ENCODE peak calls at places on chromosome 2, in nine cellular contexts. One of them, this sample, is unnamed.

GRCh38 chr2:17752892-17753802 is 463 bp downstream of the SMC6 start:
- DNase-seq in foreskin fibroblast: no peak
- DNase-seq in PC-3: peak
- DNase-seq in activated effector memory CD4-positive, alpha-beta T cell treated with anti-CD3 and anti-CD28 coated beads, Interleukin-2, amount 50 U/mL, for 16 hours: peak
- DNase-seq in small intestine: peak
- DNase-seq in posterior vena cava: no peak
- DNase-seq in stimulated activated CD8-positive, alpha-beta memory T cell treated with anti-CD3 and anti-CD28 coated beads, Interleukin-15, amount 100 ng/mL, for 24 hours: no peak
- DNase-seq in HS-27A: no peak
- DNase-seq in GM13976: peak
- DNase-seq in this sample: peak

GRCh38 chr2:143946436-143947385 is 573.2 kb downstream of the ZEB2 start:
- DNase-seq in small intestine: no peak
- DNase-seq in GM13976: no peak
- DNase-seq in stimulated activated CD8-positive, alpha-beta memory T cell treated with anti-CD3 and anti-CD28 coated beads, Interleukin-15, amount 100 ng/mL, for 24 hours: no peak
- DNase-seq in PC-3: no peak
- DNase-seq in foreskin fibroblast: peak
- DNase-seq in HS-27A: no peak
- DNase-seq in activated effector memory CD4-positive, alpha-beta T cell treated with anti-CD3 and anti-CD28 coated beads, Interleukin-2, amount 50 U/mL, for 16 hours: no peak
- DNase-seq in posterior vena cava: no peak
- DNase-seq in this sample: peak

GRCh38 chr2:60581461-60582282 is 28.2 kb upstream of the BCL11A start:
- DNase-seq in GM13976: peak
- DNase-seq in foreskin fibroblast: peak
- DNase-seq in stimulated activated CD8-positive, alpha-beta memory T cell treated with anti-CD3 and anti-CD28 coated beads, Interleukin-15, amount 100 ng/mL, for 24 hours: peak
- DNase-seq in activated effector memory CD4-positive, alpha-beta T cell treated with anti-CD3 and anti-CD28 coated beads, Interleukin-2, amount 50 U/mL, for 16 hours: peak
- DNase-seq in PC-3: peak
- DNase-seq in HS-27A: no peak
- DNase-seq in small intestine: peak
- DNase-seq in posterior vena cava: peak
- DNase-seq in this sample: peak

GRCh38 chr2:186101603-186102002 is 363.0 kb downstream of the FSIP2 start:
- DNase-seq in PC-3: no peak
- DNase-seq in small intestine: peak
- DNase-seq in foreskin fibroblast: no peak
- DNase-seq in activated effector memory CD4-positive, alpha-beta T cell treated with anti-CD3 and anti-CD28 coated beads, Interleukin-2, amount 50 U/mL, for 16 hours: no peak
- DNase-seq in HS-27A: no peak
- DNase-seq in GM13976: no peak
- DNase-seq in stimulated activated CD8-positive, alpha-beta memory T cell treated with anti-CD3 and anti-CD28 coated beads, Interleukin-15, amount 100 ng/mL, for 24 hours: no peak
- DNase-seq in posterior vena cava: no peak
- DNase-seq in this sample: no peak

GRCh38 chr2:44275915-44276279 is 617 bp downstream of the SLC3A1 start:
- DNase-seq in GM13976: no peak
- DNase-seq in posterior vena cava: no peak
- DNase-seq in foreskin fibroblast: peak
- DNase-seq in stimulated activated CD8-positive, alpha-beta memory T cell treated with anti-CD3 and anti-CD28 coated beads, Interleukin-15, amount 100 ng/mL, for 24 hours: no peak
- DNase-seq in activated effector memory CD4-positive, alpha-beta T cell treated with anti-CD3 and anti-CD28 coated beads, Interleukin-2, amount 50 U/mL, for 16 hours: no peak
- DNase-seq in small intestine: peak
- DNase-seq in HS-27A: no peak
- DNase-seq in PC-3: peak
- DNase-seq in this sample: no peak

GRCh38 chr2:227413371-227413770 is 25.6 kb upstream of the SCYGR1 start:
- DNase-seq in posterior vena cava: no peak
- DNase-seq in foreskin fibroblast: no peak
- DNase-seq in activated effector memory CD4-positive, alpha-beta T cell treated with anti-CD3 and anti-CD28 coated beads, Interleukin-2, amount 50 U/mL, for 16 hours: no peak
- DNase-seq in stimulated activated CD8-positive, alpha-beta memory T cell treated with anti-CD3 and anti-CD28 coated beads, Interleukin-15, amount 100 ng/mL, for 24 hours: no peak
- DNase-seq in PC-3: no peak
- DNase-seq in small intestine: no peak
- DNase-seq in HS-27A: no peak
- DNase-seq in GM13976: no peak
- DNase-seq in this sample: no peak

GRCh38 chr2:85949280-85949679 is 60.5 kb upstream of the ST3GAL5 start:
- DNase-seq in stimulated activated CD8-positive, alpha-beta memory T cell treated with anti-CD3 and anti-CD28 coated beads, Interleukin-15, amount 100 ng/mL, for 24 hours: no peak
- DNase-seq in small intestine: no peak
- DNase-seq in activated effector memory CD4-positive, alpha-beta T cell treated with anti-CD3 and anti-CD28 coated beads, Interleukin-2, amount 50 U/mL, for 16 hours: no peak
- DNase-seq in GM13976: no peak
- DNase-seq in PC-3: no peak
- DNase-seq in foreskin fibroblast: no peak
- DNase-seq in posterior vena cava: no peak
- DNase-seq in HS-27A: no peak
- DNase-seq in this sample: no peak

GRCh38 chr2:126796931-126797621 is 101.6 kb upstream of the TEX51 start:
- DNase-seq in HS-27A: no peak
- DNase-seq in activated effector memory CD4-positive, alpha-beta T cell treated with anti-CD3 and anti-CD28 coated beads, Interleukin-2, amount 50 U/mL, for 16 hours: no peak
- DNase-seq in small intestine: no peak
- DNase-seq in GM13976: no peak
- DNase-seq in PC-3: no peak
- DNase-seq in stimulated activated CD8-positive, alpha-beta memory T cell treated with anti-CD3 and anti-CD28 coated beads, Interleukin-15, amount 100 ng/mL, for 24 hours: no peak
- DNase-seq in posterior vena cava: peak
- DNase-seq in foreskin fibroblast: no peak
- DNase-seq in this sample: no peak

GRCh38 chr2:62660582-62661262 is 44.8 kb upstream of the EHBP1 start:
- DNase-seq in stimulated activated CD8-positive, alpha-beta memory T cell treated with anti-CD3 and anti-CD28 coated beads, Interleukin-15, amount 100 ng/mL, for 24 hours: no peak
- DNase-seq in activated effector memory CD4-positive, alpha-beta T cell treated with anti-CD3 and anti-CD28 coated beads, Interleukin-2, amount 50 U/mL, for 16 hours: no peak
- DNase-seq in foreskin fibroblast: peak
- DNase-seq in GM13976: no peak
- DNase-seq in PC-3: peak
- DNase-seq in HS-27A: peak
- DNase-seq in posterior vena cava: no peak
- DNase-seq in small intestine: no peak
- DNase-seq in this sample: no peak

GRCh38 chr2:170969872-170970271 is 40.8 kb downstream of the GORASP2 start:
- DNase-seq in GM13976: no peak
- DNase-seq in HS-27A: no peak
- DNase-seq in activated effector memory CD4-positive, alpha-beta T cell treated with anti-CD3 and anti-CD28 coated beads, Interleukin-2, amount 50 U/mL, for 16 hours: no peak
- DNase-seq in PC-3: no peak
- DNase-seq in small intestine: no peak
- DNase-seq in foreskin fibroblast: no peak
- DNase-seq in posterior vena cava: no peak
- DNase-seq in stimulated activated CD8-positive, alpha-beta memory T cell treated with anti-CD3 and anti-CD28 coated beads, Interleukin-15, amount 100 ng/mL, for 24 hours: no peak
- DNase-seq in this sample: peak

GRCh38 chr2:151056870-151057269 is 204.8 kb downstream of the RBM43 start:
- DNase-seq in posterior vena cava: no peak
- DNase-seq in HS-27A: no peak
- DNase-seq in activated effector memory CD4-positive, alpha-beta T cell treated with anti-CD3 and anti-CD28 coated beads, Interleukin-2, amount 50 U/mL, for 16 hours: no peak
- DNase-seq in foreskin fibroblast: no peak
- DNase-seq in small intestine: no peak
- DNase-seq in GM13976: no peak
- DNase-seq in PC-3: peak
- DNase-seq in stimulated activated CD8-positive, alpha-beta memory T cell treated with anti-CD3 and anti-CD28 coated beads, Interleukin-15, amount 100 ng/mL, for 24 hours: no peak
- DNase-seq in this sample: no peak

GRCh38 chr2:136025057-136025973 is 39.9 kb upstream of the DARS1 start:
- DNase-seq in posterior vena cava: no peak
- DNase-seq in small intestine: peak
- DNase-seq in PC-3: no peak
- DNase-seq in stimulated activated CD8-positive, alpha-beta memory T cell treated with anti-CD3 and anti-CD28 coated beads, Interleukin-15, amount 100 ng/mL, for 24 hours: no peak
- DNase-seq in HS-27A: no peak
- DNase-seq in GM13976: peak
- DNase-seq in foreskin fibroblast: peak
- DNase-seq in activated effector memory CD4-positive, alpha-beta T cell treated with anti-CD3 and anti-CD28 coated beads, Interleukin-2, amount 50 U/mL, for 16 hours: peak
- DNase-seq in this sample: peak

GRCh38 chr2:236769981-236770671 is 200.5 kb downstream of the ACKR3 start:
- DNase-seq in stimulated activated CD8-positive, alpha-beta memory T cell treated with anti-CD3 and anti-CD28 coated beads, Interleukin-15, amount 100 ng/mL, for 24 hours: no peak
- DNase-seq in foreskin fibroblast: peak
- DNase-seq in HS-27A: peak
- DNase-seq in GM13976: no peak
- DNase-seq in small intestine: no peak
- DNase-seq in posterior vena cava: peak
- DNase-seq in PC-3: peak
- DNase-seq in activated effector memory CD4-positive, alpha-beta T cell treated with anti-CD3 and anti-CD28 coated beads, Interleukin-2, amount 50 U/mL, for 16 hours: no peak
- DNase-seq in this sample: no peak

GRCh38 chr2:167733750-167734149 is 513.6 kb downstream of the STK39 start:
- DNase-seq in HS-27A: no peak
- DNase-seq in foreskin fibroblast: no peak
- DNase-seq in stimulated activated CD8-positive, alpha-beta memory T cell treated with anti-CD3 and anti-CD28 coated beads, Interleukin-15, amount 100 ng/mL, for 24 hours: no peak
- DNase-seq in PC-3: no peak
- DNase-seq in GM13976: no peak
- DNase-seq in posterior vena cava: no peak
- DNase-seq in small intestine: no peak
- DNase-seq in activated effector memory CD4-positive, alpha-beta T cell treated with anti-CD3 and anti-CD28 coated beads, Interleukin-2, amount 50 U/mL, for 16 hours: no peak
- DNase-seq in this sample: no peak

GRCh38 chr2:19158899-19159298 is 199.5 kb downstream of the OSR1 start:
- DNase-seq in posterior vena cava: no peak
- DNase-seq in HS-27A: no peak
- DNase-seq in activated effector memory CD4-positive, alpha-beta T cell treated with anti-CD3 and anti-CD28 coated beads, Interleukin-2, amount 50 U/mL, for 16 hours: no peak
- DNase-seq in foreskin fibroblast: no peak
- DNase-seq in GM13976: no peak
- DNase-seq in stimulated activated CD8-positive, alpha-beta memory T cell treated with anti-CD3 and anti-CD28 coated beads, Interleukin-15, amount 100 ng/mL, for 24 hours: no peak
- DNase-seq in PC-3: no peak
- DNase-seq in small intestine: no peak
- DNase-seq in this sample: peak

GRCh38 chr2:95353613-95354468 is 48.7 kb upstream of the FAHD2A start:
- DNase-seq in stimulated activated CD8-positive, alpha-beta memory T cell treated with anti-CD3 and anti-CD28 coated beads, Interleukin-15, amount 100 ng/mL, for 24 hours: no peak
- DNase-seq in activated effector memory CD4-positive, alpha-beta T cell treated with anti-CD3 and anti-CD28 coated beads, Interleukin-2, amount 50 U/mL, for 16 hours: peak
- DNase-seq in foreskin fibroblast: no peak
- DNase-seq in posterior vena cava: peak
- DNase-seq in GM13976: no peak
- DNase-seq in HS-27A: no peak
- DNase-seq in small intestine: no peak
- DNase-seq in PC-3: no peak
- DNase-seq in this sample: no peak

GRCh38 chr2:46308081-46308480 is 10.9 kb downstream of the EPAS1 start:
- DNase-seq in GM13976: no peak
- DNase-seq in small intestine: peak
- DNase-seq in posterior vena cava: no peak
- DNase-seq in HS-27A: no peak
- DNase-seq in foreskin fibroblast: no peak
- DNase-seq in PC-3: peak
- DNase-seq in stimulated activated CD8-positive, alpha-beta memory T cell treated with anti-CD3 and anti-CD28 coated beads, Interleukin-15, amount 100 ng/mL, for 24 hours: no peak
- DNase-seq in activated effector memory CD4-positive, alpha-beta T cell treated with anti-CD3 and anti-CD28 coated beads, Interleukin-2, amount 50 U/mL, for 16 hours: no peak
- DNase-seq in this sample: no peak

GRCh38 chr2:165428996-165429395 is 40.5 kb upstream of the CSRNP3 start:
- DNase-seq in small intestine: no peak
- DNase-seq in stimulated activated CD8-positive, alpha-beta memory T cell treated with anti-CD3 and anti-CD28 coated beads, Interleukin-15, amount 100 ng/mL, for 24 hours: no peak
- DNase-seq in posterior vena cava: no peak
- DNase-seq in GM13976: no peak
- DNase-seq in foreskin fibroblast: no peak
- DNase-seq in activated effector memory CD4-positive, alpha-beta T cell treated with anti-CD3 and anti-CD28 coated beads, Interleukin-2, amount 50 U/mL, for 16 hours: no peak
- DNase-seq in HS-27A: no peak
- DNase-seq in PC-3: peak
- DNase-seq in this sample: no peak

This sample was measured in NCI-H2171 treated with DMSO at 0.1 percent for 48 hours.